ENCODE peak calls at places on chromosomes 13 and 19, in seven cellular contexts. One of them, this sample, is unnamed.

GRCh38 chr19:8174706-8175105 is 25.3 kb upstream of the FBN3 start:
- DNase-seq in adrenal gland: no peak
- DNase-seq in colonic mucosa: no peak
- DNase-seq in ascending aorta: no peak
- DNase-seq in CD4-positive, alpha-beta T cell: no peak
- DNase-seq in thoracic aorta: no peak
- DNase-seq in pancreas: no peak
- DNase-seq in this sample: no peak

GRCh38 chr13:47901451-47901850 is 99.6 kb downstream of the SUCLA2 start:
- DNase-seq in adrenal gland: no peak
- DNase-seq in colonic mucosa: no peak
- DNase-seq in ascending aorta: no peak
- DNase-seq in CD4-positive, alpha-beta T cell: no peak
- DNase-seq in thoracic aorta: no peak
- DNase-seq in pancreas: no peak
- DNase-seq in this sample: no peak

GRCh38 chr19:36547001-36547732 is 19.1 kb upstream of the ZNF260 start:
- DNase-seq in adrenal gland: no peak
- DNase-seq in colonic mucosa: no peak
- DNase-seq in ascending aorta: no peak
- DNase-seq in CD4-positive, alpha-beta T cell: no peak
- DNase-seq in thoracic aorta: no peak
- DNase-seq in pancreas: no peak
- DNase-seq in this sample: no peak

GRCh38 chr19:52007805-52008557 is at the start of gene ZNF615:
- DNase-seq in adrenal gland: peak
- DNase-seq in colonic mucosa: peak
- DNase-seq in ascending aorta: peak
- DNase-seq in CD4-positive, alpha-beta T cell: peak
- DNase-seq in thoracic aorta: peak
- DNase-seq in pancreas: peak
- DNase-seq in this sample: peak

GRCh38 chr13:21833921-21834320 is 163.0 kb downstream of the FGF9 start:
- DNase-seq in adrenal gland: no peak
- DNase-seq in colonic mucosa: no peak
- DNase-seq in ascending aorta: no peak
- DNase-seq in CD4-positive, alpha-beta T cell: no peak
- DNase-seq in thoracic aorta: no peak
- DNase-seq in pancreas: no peak
- DNase-seq in this sample: no peak

GRCh38 chr19:10796653-10797052 is 39.4 kb downstream of the TMED1 start:
- DNase-seq in adrenal gland: no peak
- DNase-seq in colonic mucosa: no peak
- DNase-seq in ascending aorta: no peak
- DNase-seq in CD4-positive, alpha-beta T cell: no peak
- DNase-seq in thoracic aorta: no peak
- DNase-seq in pancreas: no peak
- DNase-seq in this sample: peak

GRCh38 chr13:110350509-110350908 is 43.4 kb downstream of the COL4A2 start:
- DNase-seq in adrenal gland: no peak
- DNase-seq in colonic mucosa: no peak
- DNase-seq in ascending aorta: peak
- DNase-seq in CD4-positive, alpha-beta T cell: no peak
- DNase-seq in thoracic aorta: no peak
- DNase-seq in pancreas: no peak
- DNase-seq in this sample: no peak

GRCh38 chr13:41137951-41138350 is 5.3 kb upstream of the KBTBD6 start:
- DNase-seq in adrenal gland: no peak
- DNase-seq in colonic mucosa: no peak
- DNase-seq in ascending aorta: no peak
- DNase-seq in CD4-positive, alpha-beta T cell: no peak
- DNase-seq in thoracic aorta: no peak
- DNase-seq in pancreas: no peak
- DNase-seq in this sample: no peak

GRCh38 chr19:34336781-34337271 is 28.2 kb upstream of the GPI start:
- DNase-seq in adrenal gland: no peak
- DNase-seq in colonic mucosa: no peak
- DNase-seq in ascending aorta: peak
- DNase-seq in CD4-positive, alpha-beta T cell: peak
- DNase-seq in thoracic aorta: no peak
- DNase-seq in pancreas: no peak
- DNase-seq in this sample: no peak

GRCh38 chr13:61797397-61797796 is 381.7 kb upstream of the PCDH20 start:
- DNase-seq in adrenal gland: no peak
- DNase-seq in colonic mucosa: no peak
- DNase-seq in ascending aorta: no peak
- DNase-seq in CD4-positive, alpha-beta T cell: no peak
- DNase-seq in thoracic aorta: no peak
- DNase-seq in pancreas: no peak
- DNase-seq in this sample: no peak

GRCh38 chr13:50197705-50198104 is 182.5 kb downstream of the KCNRG start:
- DNase-seq in adrenal gland: no peak
- DNase-seq in colonic mucosa: no peak
- DNase-seq in ascending aorta: no peak
- DNase-seq in CD4-positive, alpha-beta T cell: no peak
- DNase-seq in thoracic aorta: no peak
- DNase-seq in pancreas: no peak
- DNase-seq in this sample: no peak

GRCh38 chr19:961866-962620 is 22.1 kb upstream of the WDR18 start:
- DNase-seq in adrenal gland: no peak
- DNase-seq in colonic mucosa: peak
- DNase-seq in ascending aorta: no peak
- DNase-seq in CD4-positive, alpha-beta T cell: no peak
- DNase-seq in thoracic aorta: no peak
- DNase-seq in pancreas: no peak
- DNase-seq in this sample: no peak

GRCh38 chr13:24613128-24613527 is 67.1 kb upstream of the ATP12A start:
- DNase-seq in adrenal gland: no peak
- DNase-seq in colonic mucosa: no peak
- DNase-seq in ascending aorta: no peak
- DNase-seq in CD4-positive, alpha-beta T cell: no peak
- DNase-seq in thoracic aorta: no peak
- DNase-seq in pancreas: no peak
- DNase-seq in this sample: no peak

GRCh38 chr19:49422407-49423277 is 599 bp downstream of the PTH2 start:
- DNase-seq in adrenal gland: no peak
- DNase-seq in colonic mucosa: peak
- DNase-seq in ascending aorta: no peak
- DNase-seq in CD4-positive, alpha-beta T cell: peak
- DNase-seq in thoracic aorta: no peak
- DNase-seq in pancreas: no peak
- DNase-seq in this sample: no peak

GRCh38 chr13:36453518-36453917 is 21.2 kb downstream of the CCNA1 start:
- DNase-seq in adrenal gland: no peak
- DNase-seq in colonic mucosa: no peak
- DNase-seq in ascending aorta: no peak
- DNase-seq in CD4-positive, alpha-beta T cell: no peak
- DNase-seq in thoracic aorta: no peak
- DNase-seq in pancreas: no peak
- DNase-seq in this sample: no peak

GRCh38 chr13:18951412-18951811 is 230.2 kb downstream of the TUBA3C start:
- DNase-seq in adrenal gland: no peak
- DNase-seq in colonic mucosa: no peak
- DNase-seq in ascending aorta: no peak
- DNase-seq in CD4-positive, alpha-beta T cell: no peak
- DNase-seq in thoracic aorta: no peak
- DNase-seq in pancreas: no peak
- DNase-seq in this sample: no peak

GRCh38 chr13:32001392-32001768 is 30.2 kb upstream of the FRY start:
- DNase-seq in adrenal gland: peak
- DNase-seq in colonic mucosa: no peak
- DNase-seq in ascending aorta: no peak
- DNase-seq in CD4-positive, alpha-beta T cell: no peak
- DNase-seq in thoracic aorta: no peak
- DNase-seq in pancreas: peak
- DNase-seq in this sample: no peak

GRCh38 chr19:3001235-3001800 is 24.0 kb downstream of the TLE6 start:
- DNase-seq in adrenal gland: no peak
- DNase-seq in colonic mucosa: no peak
- DNase-seq in ascending aorta: no peak
- DNase-seq in CD4-positive, alpha-beta T cell: no peak
- DNase-seq in thoracic aorta: no peak
- DNase-seq in pancreas: no peak
- DNase-seq in this sample: no peak

GRCh38 chr13:93450226-93450625 is 223.6 kb downstream of the GPC6 start:
- DNase-seq in adrenal gland: no peak
- DNase-seq in colonic mucosa: no peak
- DNase-seq in ascending aorta: no peak
- DNase-seq in CD4-positive, alpha-beta T cell: no peak
- DNase-seq in thoracic aorta: no peak
- DNase-seq in pancreas: no peak
- DNase-seq in this sample: no peak

GRCh38 chr13:113559901-113560644 is 24.5 kb upstream of the TFDP1 start:
- DNase-seq in adrenal gland: no peak
- DNase-seq in colonic mucosa: peak
- DNase-seq in ascending aorta: peak
- DNase-seq in CD4-positive, alpha-beta T cell: no peak
- DNase-seq in thoracic aorta: no peak
- DNase-seq in pancreas: no peak
- DNase-seq in this sample: no peak

GRCh38 chr13:42814868-42815267 is 33.5 kb downstream of the FAM216B start:
- DNase-seq in adrenal gland: no peak
- DNase-seq in colonic mucosa: no peak
- DNase-seq in ascending aorta: no peak
- DNase-seq in CD4-positive, alpha-beta T cell: no peak
- DNase-seq in thoracic aorta: no peak
- DNase-seq in pancreas: no peak
- DNase-seq in this sample: no peak

GRCh38 chr13:85148009-85148408 is 651.2 kb downstream of the SLITRK6 start:
- DNase-seq in adrenal gland: no peak
- DNase-seq in colonic mucosa: no peak
- DNase-seq in ascending aorta: no peak
- DNase-seq in CD4-positive, alpha-beta T cell: no peak
- DNase-seq in thoracic aorta: no peak
- DNase-seq in pancreas: no peak
- DNase-seq in this sample: no peak

GRCh38 chr19:31340059-31341025 is 8.9 kb downstream of the TSHZ3 start:
- DNase-seq in adrenal gland: no peak
- DNase-seq in colonic mucosa: no peak
- DNase-seq in ascending aorta: no peak
- DNase-seq in CD4-positive, alpha-beta T cell: peak
- DNase-seq in thoracic aorta: no peak
- DNase-seq in pancreas: no peak
- DNase-seq in this sample: no peak

GRCh38 chr19:42143341-42144234 is 11.3 kb upstream of the POU2F2 start:
- DNase-seq in adrenal gland: no peak
- DNase-seq in colonic mucosa: no peak
- DNase-seq in ascending aorta: no peak
- DNase-seq in CD4-positive, alpha-beta T cell: no peak
- DNase-seq in thoracic aorta: no peak
- DNase-seq in pancreas: no peak
- DNase-seq in this sample: no peak

GRCh38 chr13:44281252-44282000 is 92.2 kb upstream of the SERP2 start:
- DNase-seq in adrenal gland: no peak
- DNase-seq in colonic mucosa: no peak
- DNase-seq in ascending aorta: no peak
- DNase-seq in CD4-positive, alpha-beta T cell: no peak
- DNase-seq in thoracic aorta: no peak
- DNase-seq in pancreas: no peak
- DNase-seq in this sample: no peak

GRCh38 chr19:9547870-9548269 is 9.4 kb upstream of the ZNF426 start:
- DNase-seq in adrenal gland: no peak
- DNase-seq in colonic mucosa: no peak
- DNase-seq in ascending aorta: no peak
- DNase-seq in CD4-positive, alpha-beta T cell: no peak
- DNase-seq in thoracic aorta: no peak
- DNase-seq in pancreas: no peak
- DNase-seq in this sample: no peak

GRCh38 chr13:35514166-35514565 is 37.7 kb upstream of the MAB21L1 start:
- DNase-seq in adrenal gland: no peak
- DNase-seq in colonic mucosa: no peak
- DNase-seq in ascending aorta: no peak
- DNase-seq in CD4-positive, alpha-beta T cell: no peak
- DNase-seq in thoracic aorta: no peak
- DNase-seq in pancreas: no peak
- DNase-seq in this sample: no peak

GRCh38 chr19:56765107-56765506 is 75.4 kb downstream of the PEG3 start:
- DNase-seq in adrenal gland: peak
- DNase-seq in colonic mucosa: peak
- DNase-seq in ascending aorta: no peak
- DNase-seq in CD4-positive, alpha-beta T cell: no peak
- DNase-seq in thoracic aorta: no peak
- DNase-seq in pancreas: peak
- DNase-seq in this sample: peak
- H3K27ac ChIP-seq in adrenal gland: no peak
- H3K27ac ChIP-seq in colonic mucosa: no peak
- H3K27ac ChIP-seq in ascending aorta: no peak
- H3K27ac ChIP-seq in CD4-positive, alpha-beta T cell: no peak
- H3K27ac ChIP-seq in thoracic aorta: no peak
- H3K27ac ChIP-seq in pancreas: no peak
- H3K27ac ChIP-seq in this sample: peak

GRCh38 chr19:14475251-14476073 is at the start of gene PTGER1:
- DNase-seq in adrenal gland: no peak
- DNase-seq in colonic mucosa: peak
- DNase-seq in ascending aorta: no peak
- DNase-seq in CD4-positive, alpha-beta T cell: no peak
- DNase-seq in thoracic aorta: no peak
- DNase-seq in pancreas: no peak
- DNase-seq in this sample: no peak
- H3K27ac ChIP-seq in adrenal gland: no peak
- H3K27ac ChIP-seq in colonic mucosa: no peak
- H3K27ac ChIP-seq in ascending aorta: no peak
- H3K27ac ChIP-seq in CD4-positive, alpha-beta T cell: no peak
- H3K27ac ChIP-seq in thoracic aorta: no peak
- H3K27ac ChIP-seq in pancreas: no peak
- H3K27ac ChIP-seq in this sample: no peak

DNA sequence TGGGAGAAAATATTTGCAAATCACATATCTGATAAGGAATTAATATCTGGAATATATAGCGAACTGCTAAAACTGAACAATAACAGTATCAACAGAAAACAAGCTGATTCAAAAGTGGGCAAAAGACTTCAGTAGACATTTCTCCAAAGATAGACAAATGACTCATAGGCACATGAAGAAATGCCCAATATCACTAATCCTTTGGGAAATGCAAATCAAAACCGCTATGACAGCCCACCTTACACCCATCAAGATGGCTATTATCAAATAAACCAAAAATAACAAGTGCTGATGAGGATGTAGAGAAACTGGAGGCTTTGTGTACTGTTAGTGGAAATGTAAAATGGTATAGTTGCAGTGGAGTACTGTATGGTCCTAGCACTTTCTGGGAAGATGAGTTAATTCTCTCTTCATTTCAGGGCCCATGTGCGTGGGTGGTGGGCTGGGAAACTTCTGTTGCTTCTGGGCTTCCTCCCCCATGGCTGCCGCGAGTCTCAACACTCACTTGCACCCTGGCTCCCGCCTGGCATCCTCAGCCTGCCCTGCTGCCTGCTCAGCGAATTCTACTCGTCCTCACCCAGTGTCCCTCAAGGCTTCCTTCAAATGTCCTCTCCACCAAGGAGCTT is 12.4 kb upstream of the GJA3 start:
- DNase-seq in adrenal gland: no peak
- DNase-seq in colonic mucosa: no peak
- DNase-seq in ascending aorta: no peak
- DNase-seq in CD4-positive, alpha-beta T cell: no peak
- DNase-seq in thoracic aorta: no peak
- DNase-seq in pancreas: no peak
- DNase-seq in this sample: no peak
- H3K27ac ChIP-seq in adrenal gland: no peak
- H3K27ac ChIP-seq in colonic mucosa: no peak
- H3K27ac ChIP-seq in ascending aorta: no peak
- H3K27ac ChIP-seq in CD4-positive, alpha-beta T cell: no peak
- H3K27ac ChIP-seq in thoracic aorta: no peak
- H3K27ac ChIP-seq in pancreas: no peak
- H3K27ac ChIP-seq in this sample: no peak

GRCh38 chr13:28322256-28322895 is 172.6 kb downstream of the FLT1 start:
- DNase-seq in adrenal gland: no peak
- DNase-seq in colonic mucosa: no peak
- DNase-seq in ascending aorta: no peak
- DNase-seq in CD4-positive, alpha-beta T cell: no peak
- DNase-seq in thoracic aorta: no peak
- DNase-seq in pancreas: no peak
- DNase-seq in this sample: no peak
- H3K27ac ChIP-seq in adrenal gland: no peak
- H3K27ac ChIP-seq in colonic mucosa: no peak
- H3K27ac ChIP-seq in ascending aorta: no peak
- H3K27ac ChIP-seq in CD4-positive, alpha-beta T cell: no peak
- H3K27ac ChIP-seq in thoracic aorta: no peak
- H3K27ac ChIP-seq in pancreas: no peak
- H3K27ac ChIP-seq in this sample: no peak

This sample was measured in substantia nigra.